ENCODE peak calls at places on chromosomes 3 and 15, in six cellular contexts. N is psoas muscle, Y is left cardiac atrium, W is choroid plexus epithelial cell, B is Caki2, U is cardiac fibroblast. R is an unnamed sample.

GRCh38 chr15:41981373-41982132 is 9.2 kb upstream of the EHD4 start:
- DNase-seq in N (no peak), Y (no peak), W (peak), B (no peak), U (no peak), R (no peak)

GRCh38 chr15:42130246-42130986 is 26.0 kb downstream of the PLA2G4F start:
- DNase-seq in N (no peak), Y (no peak), W (no peak), B (no peak), U (no peak), R (no peak)

GRCh38 chr3:197394464-197395321 is 96.3 kb upstream of the DLG1 start:
- DNase-seq in N (peak), Y (peak), W (peak), B (peak), U (peak), R (no peak)

GRCh38 chr3:147521646-147522045 is 112.5 kb downstream of the ZIC1 start:
- DNase-seq in N (no peak), Y (no peak), W (peak), B (no peak), U (peak), R (no peak)

GRCh38 chr3:37935290-37935668 is 55.3 kb upstream of the VILL start:
- DNase-seq in N (no peak), Y (no peak), W (peak), B (peak), U (peak), R (peak)

GRCh38 chr3:150286390-150287147 is 121.5 kb upstream of the TSC22D2 start:
- DNase-seq in N (no peak), Y (no peak), W (peak), B (peak), U (peak), R (peak)

GRCh38 chr3:108469126-108469525 is 41.3 kb downstream of the MYH15 start:
- DNase-seq in N (no peak), Y (no peak), W (no peak), B (no peak), U (no peak), R (no peak)

GRCh38 chr3:89000886-89001285 is 106.5 kb upstream of the EPHA3 start:
- DNase-seq in N (no peak), Y (no peak), W (peak), B (no peak), U (peak), R (no peak)

GRCh38 chr15:100614336-100614735 is 11.9 kb downstream of the ASB7 start:
- DNase-seq in N (no peak), Y (no peak), W (no peak), B (no peak), U (no peak), R (no peak)

GRCh38 chr3:188246905-188247304 is 92.9 kb downstream of the LPP start:
- DNase-seq in N (no peak), Y (no peak), W (no peak), B (no peak), U (no peak), R (no peak)

GRCh38 chr15:64095431-64095794 is 369 bp upstream of the SNX1 start:
- DNase-seq in N (no peak), Y (no peak), W (no peak), B (no peak), U (no peak), R (no peak)

GRCh38 chr3:197516517-197516889 is 39.3 kb downstream of the BDH1 start:
- DNase-seq in N (no peak), Y (no peak), W (peak), B (peak), U (peak), R (peak)

GRCh38 chr15:30958219-30958618 is 33.2 kb downstream of the MTMR10 start:
- DNase-seq in N (no peak), Y (no peak), W (no peak), B (no peak), U (no peak), R (no peak)

GRCh38 chr3:94249491-94250079 is 186.7 kb downstream of the NSUN3 start:
- DNase-seq in N (peak), Y (peak), W (peak), B (peak), U (peak), R (peak)

GRCh38 chr15:54506977-54507524 is 528.8 kb downstream of the UNC13C start:
- DNase-seq in N (no peak), Y (no peak), W (no peak), B (no peak), U (no peak), R (no peak)

GRCh38 chr3:124745092-124745491 is 14.8 kb downstream of the UMPS start:
- DNase-seq in N (no peak), Y (no peak), W (peak), B (no peak), U (peak), R (no peak)

GRCh38 chr3:8972614-8973013 is 9.3 kb upstream of the RAD18 start:
- DNase-seq in N (no peak), Y (no peak), W (peak), B (peak), U (peak), R (no peak)

GRCh38 chr15:67607329-67607728 is 64.8 kb downstream of the MAP2K5 start:
- DNase-seq in N (no peak), Y (no peak), W (no peak), B (no peak), U (no peak), R (no peak)

GRCh38 chr3:24496529-24497482 is 2.2 kb upstream of the THRB start:
- DNase-seq in N (peak), Y (peak), W (peak), B (peak), U (peak), R (peak)

GRCh38 chr3:153163349-153164008 is 1.5 kb downstream of the RAP2B start:
- DNase-seq in N (no peak), Y (no peak), W (peak), B (peak), U (peak), R (no peak)

GRCh38 chr15:91849749-91850161 is 3.8 kb upstream of the SLCO3A1 start:
- DNase-seq in N (no peak), Y (no peak), W (peak), B (peak), U (peak), R (peak)

GRCh38 chr15:85725019-85725418 is 69.7 kb downstream of the KLHL25 start:
- DNase-seq in N (no peak), Y (no peak), W (peak), B (no peak), U (peak), R (no peak)